ENCODE peak calls at places on chromosomes 13 and 19, in eight cellular contexts. One of them, this sample, is unnamed.

GRCh38 chr19:19457691-19458090 is 52.2 kb downstream of the GATAD2A start:
- DNase-seq in fibroblast of lung: no peak
- DNase-seq in endodermal cell: no peak
- DNase-seq in body of pancreas: no peak
- DNase-seq in uterus: no peak
- DNase-seq in esophagus squamous epithelium: no peak
- DNase-seq in brain microvascular endothelial cell: no peak
- DNase-seq in lung: no peak
- DNase-seq in this sample: no peak

GRCh38 chr13:52411629-52412028 is 5.7 kb upstream of the THSD1 start:
- DNase-seq in esophagus squamous epithelium: no peak
- DNase-seq in lung: no peak
- DNase-seq in brain microvascular endothelial cell: peak
- DNase-seq in uterus: no peak
- DNase-seq in endodermal cell: no peak
- DNase-seq in body of pancreas: no peak
- DNase-seq in fibroblast of lung: peak
- DNase-seq in this sample: no peak

GRCh38 chr19:45528149-45528743 is 21.0 kb downstream of the VASP start:
- DNase-seq in fibroblast of lung: peak
- DNase-seq in lung: no peak
- DNase-seq in uterus: no peak
- DNase-seq in esophagus squamous epithelium: no peak
- DNase-seq in body of pancreas: peak
- DNase-seq in brain microvascular endothelial cell: no peak
- DNase-seq in endodermal cell: peak
- DNase-seq in this sample: peak

GRCh38 chr13:97256343-97256783 is 34.2 kb downstream of the MBNL2 start:
- DNase-seq in endodermal cell: no peak
- DNase-seq in body of pancreas: peak
- DNase-seq in fibroblast of lung: peak
- DNase-seq in uterus: peak
- DNase-seq in brain microvascular endothelial cell: peak
- DNase-seq in lung: no peak
- DNase-seq in esophagus squamous epithelium: no peak
- DNase-seq in this sample: peak

GRCh38 chr19:3343619-3344502 is 22.5 kb upstream of the NFIC start:
- DNase-seq in endodermal cell: peak
- DNase-seq in body of pancreas: peak
- DNase-seq in uterus: peak
- DNase-seq in esophagus squamous epithelium: no peak
- DNase-seq in brain microvascular endothelial cell: peak
- DNase-seq in fibroblast of lung: peak
- DNase-seq in lung: peak
- DNase-seq in this sample: peak

GRCh38 chr13:66222926-66223325 is 1007.2 kb downstream of the PCDH9 start:
- DNase-seq in esophagus squamous epithelium: no peak
- DNase-seq in body of pancreas: no peak
- DNase-seq in fibroblast of lung: no peak
- DNase-seq in lung: no peak
- DNase-seq in uterus: no peak
- DNase-seq in brain microvascular endothelial cell: no peak
- DNase-seq in endodermal cell: no peak
- DNase-seq in this sample: no peak

GRCh38 chr19:55702131-55702627 is 27.2 kb downstream of the EPN1 start:
- DNase-seq in brain microvascular endothelial cell: no peak
- DNase-seq in lung: no peak
- DNase-seq in body of pancreas: peak
- DNase-seq in endodermal cell: peak
- DNase-seq in fibroblast of lung: no peak
- DNase-seq in esophagus squamous epithelium: no peak
- DNase-seq in uterus: no peak
- DNase-seq in this sample: no peak

GRCh38 chr13:33940256-33940655 is 122.3 kb downstream of the RFC3 start:
- DNase-seq in endodermal cell: no peak
- DNase-seq in esophagus squamous epithelium: no peak
- DNase-seq in fibroblast of lung: no peak
- DNase-seq in uterus: no peak
- DNase-seq in lung: no peak
- DNase-seq in brain microvascular endothelial cell: no peak
- DNase-seq in body of pancreas: no peak
- DNase-seq in this sample: no peak

GRCh38 chr13:31380728-31381127 is 181.0 kb downstream of the B3GLCT start:
- DNase-seq in lung: no peak
- DNase-seq in esophagus squamous epithelium: no peak
- DNase-seq in brain microvascular endothelial cell: no peak
- DNase-seq in body of pancreas: no peak
- DNase-seq in fibroblast of lung: no peak
- DNase-seq in uterus: no peak
- DNase-seq in endodermal cell: no peak
- DNase-seq in this sample: no peak

GRCh38 chr13:110561335-110562033 is at the start of gene RAB20:
- DNase-seq in fibroblast of lung: peak
- DNase-seq in esophagus squamous epithelium: peak
- DNase-seq in endodermal cell: peak
- DNase-seq in lung: peak
- DNase-seq in uterus: peak
- DNase-seq in body of pancreas: peak
- DNase-seq in brain microvascular endothelial cell: peak
- DNase-seq in this sample: peak

GRCh38 chr13:52995946-52996345 is 32.7 kb upstream of the OLFM4 start:
- DNase-seq in brain microvascular endothelial cell: no peak
- DNase-seq in esophagus squamous epithelium: no peak
- DNase-seq in lung: no peak
- DNase-seq in fibroblast of lung: no peak
- DNase-seq in endodermal cell: no peak
- DNase-seq in body of pancreas: no peak
- DNase-seq in uterus: no peak
- DNase-seq in this sample: no peak

GRCh38 chr19:55923556-55923955 is 8.6 kb downstream of the NLRP13 start:
- DNase-seq in esophagus squamous epithelium: no peak
- DNase-seq in uterus: no peak
- DNase-seq in endodermal cell: no peak
- DNase-seq in lung: no peak
- DNase-seq in brain microvascular endothelial cell: no peak
- DNase-seq in body of pancreas: no peak
- DNase-seq in fibroblast of lung: no peak
- DNase-seq in this sample: peak

GRCh38 chr13:39254606-39255005 is 216.3 kb downstream of the NHLRC3 start:
- DNase-seq in fibroblast of lung: no peak
- DNase-seq in uterus: no peak
- DNase-seq in lung: no peak
- DNase-seq in endodermal cell: no peak
- DNase-seq in body of pancreas: no peak
- DNase-seq in brain microvascular endothelial cell: no peak
- DNase-seq in esophagus squamous epithelium: no peak
- DNase-seq in this sample: peak

GRCh38 chr13:39251340-39251739 is 213.1 kb downstream of the NHLRC3 start:
- DNase-seq in brain microvascular endothelial cell: no peak
- DNase-seq in body of pancreas: no peak
- DNase-seq in endodermal cell: no peak
- DNase-seq in fibroblast of lung: no peak
- DNase-seq in esophagus squamous epithelium: no peak
- DNase-seq in lung: no peak
- DNase-seq in uterus: no peak
- DNase-seq in this sample: no peak

GRCh38 chr13:39250440-39250839 is 212.2 kb downstream of the NHLRC3 start:
- DNase-seq in brain microvascular endothelial cell: no peak
- DNase-seq in esophagus squamous epithelium: no peak
- DNase-seq in body of pancreas: no peak
- DNase-seq in uterus: no peak
- DNase-seq in lung: no peak
- DNase-seq in endodermal cell: no peak
- DNase-seq in fibroblast of lung: no peak
- DNase-seq in this sample: peak

GRCh38 chr13:39249971-39250370 is 211.7 kb downstream of the NHLRC3 start:
- DNase-seq in esophagus squamous epithelium: no peak
- DNase-seq in lung: no peak
- DNase-seq in fibroblast of lung: no peak
- DNase-seq in uterus: no peak
- DNase-seq in brain microvascular endothelial cell: no peak
- DNase-seq in endodermal cell: no peak
- DNase-seq in body of pancreas: no peak
- DNase-seq in this sample: no peak

DNA sequence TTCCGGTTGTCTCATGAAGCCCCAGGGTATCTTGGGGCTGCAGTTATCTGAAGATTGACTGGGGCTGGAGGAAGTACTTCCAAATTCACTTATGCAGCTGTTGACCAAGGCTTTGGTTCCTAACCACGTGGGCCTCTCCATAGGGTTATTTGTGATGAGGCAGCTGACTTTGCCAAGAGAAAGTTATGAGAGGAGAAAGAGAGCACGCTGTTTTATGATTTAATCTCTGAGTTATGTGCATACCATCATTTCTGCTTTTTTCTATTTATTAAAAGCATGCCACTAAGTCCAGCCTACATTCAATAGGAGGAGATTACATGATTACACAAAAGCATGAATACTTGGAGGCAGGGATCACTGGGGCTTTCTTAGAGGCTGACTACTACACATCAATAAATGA is 215.5 kb downstream of the NHLRC3 start:
- DNase-seq in esophagus squamous epithelium: no peak
- DNase-seq in lung: no peak
- DNase-seq in body of pancreas: no peak
- DNase-seq in brain microvascular endothelial cell: peak
- DNase-seq in fibroblast of lung: peak
- DNase-seq in uterus: no peak
- DNase-seq in endodermal cell: no peak
- DNase-seq in this sample: peak
- H3K27ac ChIP-seq in esophagus squamous epithelium: no peak
- H3K27ac ChIP-seq in lung: peak
- H3K27ac ChIP-seq in body of pancreas: no peak
- H3K27ac ChIP-seq in brain microvascular endothelial cell: no peak
- H3K27ac ChIP-seq in fibroblast of lung: no peak
- H3K27ac ChIP-seq in uterus: no peak
- H3K27ac ChIP-seq in endodermal cell: no peak
- H3K27ac ChIP-seq in this sample: no peak

GRCh38 chr19:1400281-1401137 is 833 bp downstream of the GAMT start:
- DNase-seq in fibroblast of lung: no peak
- DNase-seq in esophagus squamous epithelium: no peak
- DNase-seq in uterus: no peak
- DNase-seq in body of pancreas: peak
- DNase-seq in lung: no peak
- DNase-seq in endodermal cell: no peak
- DNase-seq in brain microvascular endothelial cell: no peak
- DNase-seq in this sample: peak

GRCh38 chr19:1402411-1403070 is 1.2 kb upstream of the GAMT start:
- DNase-seq in endodermal cell: no peak
- DNase-seq in body of pancreas: no peak
- DNase-seq in esophagus squamous epithelium: no peak
- DNase-seq in brain microvascular endothelial cell: no peak
- DNase-seq in uterus: no peak
- DNase-seq in lung: no peak
- DNase-seq in fibroblast of lung: no peak
- DNase-seq in this sample: no peak

GRCh38 chr19:1401138-1401888 is at the start of gene GAMT:
- DNase-seq in uterus: no peak
- DNase-seq in brain microvascular endothelial cell: no peak
- DNase-seq in endodermal cell: peak
- DNase-seq in esophagus squamous epithelium: no peak
- DNase-seq in fibroblast of lung: no peak
- DNase-seq in lung: no peak
- DNase-seq in body of pancreas: peak
- DNase-seq in this sample: no peak

GRCh38 chr19:1399745-1400144 is 1.6 kb downstream of the GAMT start:
- DNase-seq in brain microvascular endothelial cell: no peak
- DNase-seq in esophagus squamous epithelium: no peak
- DNase-seq in uterus: no peak
- DNase-seq in endodermal cell: no peak
- DNase-seq in fibroblast of lung: no peak
- DNase-seq in body of pancreas: no peak
- DNase-seq in lung: no peak
- DNase-seq in this sample: no peak

DNA sequence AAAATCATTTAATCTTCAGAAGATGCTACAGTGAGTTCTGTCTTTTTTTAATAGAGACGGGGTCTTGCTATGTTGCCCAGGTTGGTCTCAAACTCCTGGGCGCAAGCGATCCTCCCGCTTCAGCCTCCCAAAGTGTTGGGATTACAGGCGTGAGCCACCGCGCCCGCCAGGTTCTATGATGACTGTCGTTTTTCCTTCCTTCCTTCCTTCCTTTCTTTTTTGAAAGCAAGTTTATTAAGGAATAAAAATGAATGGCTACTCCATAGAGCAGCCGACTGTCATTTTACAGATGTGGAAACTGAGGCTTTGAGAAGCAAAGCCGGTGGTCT is 511 bp upstream of the GAMT start:
- DNase-seq in endodermal cell: no peak
- DNase-seq in lung: no peak
- DNase-seq in esophagus squamous epithelium: no peak
- DNase-seq in brain microvascular endothelial cell: no peak
- DNase-seq in uterus: no peak
- DNase-seq in fibroblast of lung: no peak
- DNase-seq in body of pancreas: no peak
- DNase-seq in this sample: no peak
- H3K27ac ChIP-seq in endodermal cell: no peak
- H3K27ac ChIP-seq in lung: no peak
- H3K27ac ChIP-seq in esophagus squamous epithelium: no peak
- H3K27ac ChIP-seq in brain microvascular endothelial cell: no peak
- H3K27ac ChIP-seq in uterus: no peak
- H3K27ac ChIP-seq in fibroblast of lung: no peak
- H3K27ac ChIP-seq in body of pancreas: no peak
- H3K27ac ChIP-seq in this sample: no peak

DNA sequence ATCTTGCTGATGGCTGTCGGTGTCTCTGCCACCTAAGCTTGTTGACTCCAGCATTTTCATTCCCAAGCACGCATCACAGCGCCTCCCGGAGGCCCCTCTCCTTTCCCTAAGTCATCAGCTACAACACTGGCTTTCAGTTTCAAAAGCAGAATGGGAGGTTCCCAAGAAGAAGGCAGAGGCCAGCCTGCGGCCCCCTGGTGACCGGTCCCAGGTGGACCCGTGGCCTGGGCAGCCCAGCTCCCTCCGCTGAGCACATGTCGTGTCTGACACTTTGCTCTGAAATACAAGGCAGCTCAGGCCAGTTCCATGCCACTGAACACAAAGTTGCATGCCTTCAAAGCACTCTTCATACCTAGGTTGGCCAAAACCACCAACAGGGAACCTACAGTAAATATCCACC is 8.5 kb downstream of the MLLT1 start:
- DNase-seq in lung: no peak
- DNase-seq in esophagus squamous epithelium: no peak
- DNase-seq in fibroblast of lung: peak
- DNase-seq in endodermal cell: peak
- DNase-seq in body of pancreas: no peak
- DNase-seq in brain microvascular endothelial cell: no peak
- DNase-seq in uterus: no peak
- DNase-seq in this sample: no peak
- H3K27ac ChIP-seq in lung: peak
- H3K27ac ChIP-seq in esophagus squamous epithelium: peak
- H3K27ac ChIP-seq in fibroblast of lung: peak
- H3K27ac ChIP-seq in endodermal cell: peak
- H3K27ac ChIP-seq in body of pancreas: peak
- H3K27ac ChIP-seq in brain microvascular endothelial cell: no peak
- H3K27ac ChIP-seq in uterus: peak
- H3K27ac ChIP-seq in this sample: no peak

DNA sequence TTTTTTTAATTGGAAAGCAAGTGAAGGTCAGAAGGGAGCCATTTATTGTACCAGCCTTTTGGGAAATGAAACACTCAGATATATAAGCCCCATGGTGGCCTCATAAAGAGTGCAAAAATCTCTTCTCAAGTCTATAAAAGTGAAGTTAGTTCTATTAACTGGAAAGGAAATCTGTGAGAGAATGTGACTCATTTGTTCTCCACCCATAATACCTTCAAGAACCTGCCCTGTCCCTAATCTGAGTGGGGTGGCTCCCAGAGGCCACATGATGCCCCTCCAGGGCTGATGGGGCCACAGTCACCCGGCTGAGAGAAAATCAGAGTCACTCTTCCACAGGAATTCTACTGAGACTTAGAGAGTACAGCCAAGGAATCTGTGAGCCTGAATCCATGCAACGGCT is 65.8 kb upstream of the SERP2 start:
- DNase-seq in esophagus squamous epithelium: no peak
- DNase-seq in lung: no peak
- DNase-seq in body of pancreas: no peak
- DNase-seq in brain microvascular endothelial cell: no peak
- DNase-seq in endodermal cell: no peak
- DNase-seq in uterus: no peak
- DNase-seq in fibroblast of lung: no peak
- DNase-seq in this sample: no peak
- H3K27ac ChIP-seq in esophagus squamous epithelium: no peak
- H3K27ac ChIP-seq in lung: no peak
- H3K27ac ChIP-seq in body of pancreas: no peak
- H3K27ac ChIP-seq in brain microvascular endothelial cell: peak
- H3K27ac ChIP-seq in endodermal cell: no peak
- H3K27ac ChIP-seq in uterus: peak
- H3K27ac ChIP-seq in fibroblast of lung: no peak
- H3K27ac ChIP-seq in this sample: no peak